ENCODE peak calls at places on chromosomes 11 and 22, in six cellular contexts. X is neuronal stem cell, P is mesenchymal stem cell, Y is IMR-90, K is trophoblast cell, T is H1. B is an unnamed sample.

GRCh38 chr11:121630041-121630440 is 177.3 kb upstream of the SORL1-AS1 start:
- DNase-seq in T (no peak), P (peak), X (no peak), Y (peak), K (no peak), B (no peak)

GRCh38 chr11:35734669-35735068 is 72.1 kb downstream of the TRIM44 start:
- DNase-seq in P (no peak), K (no peak), T (no peak), X (no peak), Y (no peak), B (no peak)

GRCh38 chr11:86688398-86689179 is 16.2 kb upstream of the ME3 start:
- DNase-seq in X (no peak), P (peak), K (peak), T (no peak), Y (peak), B (no peak)

GRCh38 chr22:44159811-44160210 is 20.9 kb upstream of the PARVG start:
- DNase-seq in P (no peak), K (no peak), X (no peak), Y (no peak), T (no peak), B (no peak)

GRCh38 chr11:44760917-44761545 is 34.3 kb downstream of the TSPAN18 start:
- DNase-seq in Y (peak), T (peak), K (peak), P (peak), X (peak), B (peak)

GRCh38 chr11:72005347-72006260 is 6.9 kb downstream of the IL18BP start:
- DNase-seq in T (no peak), X (no peak), P (no peak), K (no peak), Y (no peak), B (no peak)

GRCh38 chr22:31603574-31603973 is 58.4 kb downstream of the PISD start:
- DNase-seq in X (no peak), K (no peak), P (no peak), Y (no peak), T (no peak), B (no peak)

GRCh38 chr11:124737638-124738293 is 2.0 kb upstream of the NRGN start:
- DNase-seq in Y (no peak), K (no peak), T (no peak), X (no peak), P (no peak), B (no peak)

GRCh38 chr22:41844036-41844435 is 11.1 kb downstream of the SREBF2 start:
- DNase-seq in P (no peak), X (no peak), K (no peak), T (no peak), Y (no peak), B (no peak)

GRCh38 chr11:131875611-131876010 is 505.2 kb downstream of the NTM start:
- DNase-seq in T (no peak), K (no peak), Y (peak), X (no peak), P (no peak), B (no peak)

GRCh38 chr11:1156506-1157340 is 1.0 kb upstream of the MUC5AC start:
- DNase-seq in Y (no peak), K (no peak), T (no peak), P (no peak), X (no peak), B (no peak)

GRCh38 chr11:65879622-65880021 is at the start of gene CTSW:
- DNase-seq in P (no peak), T (no peak), X (no peak), K (no peak), Y (no peak), B (no peak)

GRCh38 chr22:43837666-43838065 is 24.6 kb downstream of the SULT4A1 start:
- DNase-seq in P (no peak), T (no peak), X (no peak), K (no peak), Y (no peak), B (no peak)

GRCh38 chr11:115385211-115385610 is 119.0 kb downstream of the CADM1 start:
- DNase-seq in K (no peak), X (no peak), Y (peak), T (no peak), P (no peak), B (no peak)

GRCh38 chr11:8693010-8693551 is 10.5 kb downstream of the RPL27A start:
- DNase-seq in P (peak), K (no peak), X (no peak), Y (peak), T (no peak), B (no peak)

GRCh38 chr11:132312616-132313210 is 942.3 kb downstream of the NTM start:
- DNase-seq in T (no peak), P (peak), X (peak), Y (peak), K (no peak), B (peak)

GRCh38 chr22:31618057-31618456 is 44.0 kb downstream of the PISD start:
- DNase-seq in P (no peak), K (peak), T (no peak), Y (no peak), X (no peak), B (no peak)

GRCh38 chr11:27238811-27239210 is 124.2 kb downstream of the CCDC34 start:
- DNase-seq in Y (no peak), P (no peak), X (no peak), T (no peak), K (no peak), B (no peak)

GRCh38 chr11:2718817-2719438 is 19.1 kb upstream of the KCNQ1OT1 start:
- DNase-seq in T (no peak), Y (no peak), P (no peak), X (no peak), K (no peak), B (no peak)

GRCh38 chr11:128409476-128409875 is 177.9 kb downstream of the ETS1 start:
- DNase-seq in K (no peak), T (no peak), Y (peak), X (no peak), P (no peak), B (no peak)

GRCh38 chr11:131744847-131745246 is 374.4 kb downstream of the NTM start:
- DNase-seq in T (no peak), K (no peak), Y (peak), P (peak), X (no peak), B (no peak)

GRCh38 chr11:131910491-131911387 is 540.3 kb downstream of the NTM start:
- DNase-seq in T (peak), Y (peak), X (peak), P (peak), K (no peak), B (peak)

GRCh38 chr11:66715346-66716085 is 13.5 kb downstream of the SPTBN2 start:
- DNase-seq in Y (no peak), T (no peak), K (no peak), P (no peak), X (no peak), B (no peak)

GRCh38 chr11:27497284-27497866 is 9.2 kb downstream of the LIN7C start:
- DNase-seq in X (no peak), T (no peak), Y (peak), K (no peak), P (peak), B (no peak)

GRCh38 chr11:126456089-126456488 is 100.6 kb downstream of the ST3GAL4 start:
- DNase-seq in X (no peak), P (no peak), T (no peak), Y (no peak), K (no peak), B (no peak)

GRCh38 chr11:61885166-61885778 is 6.1 kb downstream of the FADS3 start:
- DNase-seq in K (no peak), T (peak), X (no peak), Y (no peak), P (peak), B (no peak)

GRCh38 chr11:36750349-36750748 is 152.3 kb upstream of the RAG2 start:
- DNase-seq in X (no peak), K (no peak), Y (no peak), P (no peak), T (no peak), B (no peak)

GRCh38 chr11:134714021-134714656 is 302.1 kb upstream of the B3GAT1 start:
- DNase-seq in Y (no peak), T (no peak), P (no peak), K (no peak), X (no peak), B (no peak)

GRCh38 chr11:7573558-7574296 is 59.9 kb downstream of the PPFIBP2 start:
- DNase-seq in K (peak), X (no peak), T (no peak), Y (no peak), P (peak), B (peak)

GRCh38 chr11:46339816-46340215 is 7.4 kb upstream of the DGKZ start:
- DNase-seq in Y (no peak), T (no peak), X (no peak), P (no peak), K (no peak), B (no peak)

GRCh38 chr11:64385953-64386704 is 27.2 kb downstream of the RPS6KA4 start:
- DNase-seq in Y (peak), K (peak), P (peak), X (no peak), T (no peak), B (no peak)

GRCh38 chr11:120929090-120929489 is 94.8 kb upstream of the TBCEL start:
- DNase-seq in Y (no peak), P (no peak), K (no peak), X (no peak), T (no peak), B (no peak)

GRCh38 chr22:45125198-45125597 is 38.5 kb upstream of the NUP50 start:
- DNase-seq in Y (peak), T (no peak), K (peak), X (no peak), P (peak), B (no peak)

GRCh38 chr11:118398797-118399564 is 2.4 kb upstream of the ATP5MG start:
- DNase-seq in P (peak), K (no peak), X (no peak), T (no peak), Y (peak), B (no peak)

GRCh38 chr22:48750282-48750681 is 1077.4 kb downstream of the BRD1 start:
- DNase-seq in X (no peak), Y (no peak), T (no peak), K (no peak), P (no peak), B (no peak)

GRCh38 chr11:77127969-77128691 is at the start of gene MYO7A:
- DNase-seq in Y (peak), X (peak), K (peak), T (peak), P (peak), B (peak)
- H3K27ac ChIP-seq in Y (no peak), X (no peak), K (no peak), T (no peak), P (no peak), B (no peak)

GRCh38 chr11:130144721-130145327 is 14.8 kb upstream of the ST14 start:
- DNase-seq in Y (peak), K (no peak), X (no peak), T (no peak), P (peak), B (no peak)
- H4K91ac ChIP-seq in Y (no peak), K (no peak), X (no peak), T (no peak), P (no peak), B (no peak)

GRCh38 chr11:20031155-20032001 is 128.9 kb downstream of the DBX1 start:
- DNase-seq in T (no peak), P (peak), X (no peak), K (peak), Y (peak), B (peak)
- H2BK5ac ChIP-seq in T (peak), P (no peak), X (no peak), K (peak), Y (peak), B (no peak)

DNA sequence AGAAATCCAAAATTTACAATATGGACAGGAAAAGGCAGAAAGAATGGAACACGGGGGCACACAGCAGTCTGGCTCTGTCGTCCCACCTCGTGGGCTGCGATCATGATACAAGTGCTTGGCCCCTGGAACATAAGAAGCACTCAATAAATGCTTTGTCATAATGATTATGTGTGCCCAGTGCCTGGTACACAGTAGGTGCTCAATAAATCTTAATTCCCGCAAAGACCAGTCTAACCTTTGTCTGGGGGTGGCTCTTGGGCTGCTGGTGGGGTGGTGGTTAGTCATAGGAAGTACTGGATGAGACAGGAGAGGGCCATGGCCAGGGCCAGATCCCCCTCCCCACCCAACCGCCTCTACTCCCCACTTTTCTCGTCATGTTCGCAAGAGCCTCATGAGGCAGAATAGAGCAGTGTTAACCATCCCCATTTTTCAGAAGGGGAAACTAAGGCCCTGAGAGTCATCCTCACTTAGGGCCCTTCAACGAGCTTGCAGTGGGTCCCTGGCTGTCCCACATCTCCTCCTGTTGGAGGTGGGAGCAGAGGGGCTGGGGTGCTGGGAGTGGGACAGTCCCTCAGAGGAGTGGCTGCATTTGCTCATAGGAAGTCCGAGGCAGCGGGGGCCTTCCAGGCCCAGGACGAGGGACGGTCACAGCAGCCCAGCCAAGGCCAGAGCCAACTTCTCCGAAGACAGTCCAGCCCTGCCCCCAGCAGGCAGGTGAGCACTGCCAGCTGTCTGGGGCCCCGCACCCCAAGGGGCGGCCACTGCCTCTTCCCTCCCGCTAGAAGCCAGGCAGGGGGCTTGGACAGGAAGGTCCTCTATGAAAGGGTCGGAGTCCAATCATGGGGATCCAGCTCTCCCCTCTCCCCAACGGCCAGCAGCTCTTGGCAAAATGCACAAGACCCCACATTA is 36.1 kb downstream of the TRIOBP start:
- DNase-seq in T (no peak), K (no peak), Y (no peak), X (no peak), P (no peak), B (no peak)
- H3K27ac ChIP-seq in T (no peak), K (no peak), Y (no peak), X (no peak), P (no peak), B (no peak)

GRCh38 chr11:76634934-76635333 is 35.6 kb downstream of the LRRC32 start:
- DNase-seq in Y (no peak), P (no peak), X (no peak), T (no peak), K (no peak), B (no peak)

GRCh38 chr11:76638267-76639197 is 32.0 kb downstream of the LRRC32 start:
- DNase-seq in T (no peak), X (no peak), K (no peak), Y (no peak), P (no peak), B (no peak)

GRCh38 chr11:76635991-76636520 is 34.5 kb downstream of the LRRC32 start:
- DNase-seq in T (no peak), Y (no peak), K (no peak), X (no peak), P (no peak), B (no peak)

GRCh38 chr11:76637491-76638266 is 32.9 kb downstream of the LRRC32 start:
- DNase-seq in T (no peak), X (no peak), P (no peak), K (no peak), Y (no peak), B (peak)

GRCh38 chr11:76636826-76637460 is 33.6 kb downstream of the LRRC32 start:
- DNase-seq in Y (no peak), K (no peak), X (no peak), P (no peak), T (no peak), B (no peak)
- H4K91ac ChIP-seq in Y (no peak), K (no peak), X (no peak), P (peak), T (no peak), B (no peak)

GRCh38 chr22:25970348-25970995 is 198.8 kb upstream of the SEZ6L start:
- DNase-seq in X (peak), Y (no peak), K (no peak), T (no peak), P (no peak), B (peak)
- H2BK5ac ChIP-seq in X (no peak), Y (no peak), K (no peak), T (peak), P (no peak), B (no peak)

GRCh38 chr11:17718015-17718414 is 1.4 kb upstream of the MYOD1 start:
- DNase-seq in T (no peak), K (no peak), Y (no peak), P (no peak), X (no peak), B (no peak)
- H3K27ac ChIP-seq in T (no peak), K (no peak), Y (no peak), P (no peak), X (no peak), B (no peak)

B was measured in H9.